ENCODE peak calls at places on chromosomes 2 and 18, in five cellular contexts. Y is endodermal cell, N is Panc1, B is stomach, I is tibial artery. X is an unnamed sample.

GRCh38 chr2:17877811-17878221 is 651 bp upstream of the KCNS3 start:
- DNase-seq in N (no peak), I (no peak), B (no peak), Y (peak), X (no peak)

GRCh38 chr2:222709191-222709891 is 37.9 kb downstream of the MOGAT1 start:
- DNase-seq in Y (peak), B (peak), N (peak), I (peak), X (peak)

GRCh38 chr2:17051558-17051957 is 385.9 kb upstream of the CYRIA start:
- DNase-seq in N (no peak), Y (no peak), B (no peak), I (no peak), X (no peak)

GRCh38 chr2:187915810-187916209 is 361.6 kb upstream of the TFPI start:
- DNase-seq in B (no peak), N (no peak), I (no peak), Y (no peak), X (no peak)

GRCh38 chr18:58263733-58264469 is 219.9 kb downstream of the NEDD4L start:
- DNase-seq in B (no peak), I (no peak), N (no peak), Y (no peak), X (no peak)

GRCh38 chr2:105118960-105119359 is 81.1 kb downstream of the MRPS9 start:
- DNase-seq in I (no peak), N (no peak), Y (peak), B (no peak), X (no peak)

GRCh38 chr2:188132385-188132784 is 159.3 kb upstream of the GULP1 start:
- DNase-seq in I (no peak), B (no peak), N (no peak), Y (no peak), X (no peak)

GRCh38 chr2:165640232-165640923 is 153.7 kb downstream of the GALNT3 start:
- DNase-seq in B (no peak), I (no peak), Y (no peak), N (no peak), X (no peak)

GRCh38 chr2:120436885-120437603 is 91.1 kb downstream of the INHBB start:
- DNase-seq in I (no peak), B (peak), N (peak), Y (peak), X (no peak)

GRCh38 chr18:13136689-13137040 is 81.9 kb upstream of the LDLRAD4 start:
- DNase-seq in N (no peak), I (no peak), Y (peak), B (no peak), X (no peak)

GRCh38 chr2:74756356-74756890 is 77.5 kb upstream of the HK2 start:
- DNase-seq in N (no peak), Y (no peak), I (no peak), B (no peak), X (no peak)

GRCh38 chr2:43942001-43942400 is 53.8 kb downstream of the LRPPRC start:
- DNase-seq in B (no peak), I (no peak), Y (no peak), N (no peak), X (no peak)

GRCh38 chr2:120677221-120677620 is 58.4 kb upstream of the GLI2 start:
- DNase-seq in B (no peak), N (no peak), Y (no peak), I (no peak), X (no peak)

GRCh38 chr2:10844083-10844482 is 31.5 kb upstream of the PDIA6 start:
- DNase-seq in B (peak), I (peak), Y (peak), N (no peak), X (no peak)

GRCh38 chr18:46429130-46429529 is 227.9 kb downstream of the LOXHD1 start:
- DNase-seq in I (no peak), N (no peak), Y (no peak), B (no peak), X (no peak)

GRCh38 chr18:904135-905090 is at the start of gene ADCYAP1:
- DNase-seq in I (no peak), Y (peak), N (no peak), B (no peak), X (no peak)

GRCh38 chr2:26585100-26585499 is 56.1 kb downstream of the CIB4 start:
- DNase-seq in N (no peak), B (no peak), I (peak), Y (no peak), X (peak)

GRCh38 chr2:85448840-85449588 is 30.5 kb downstream of the SH2D6 start:
- DNase-seq in I (no peak), B (no peak), N (no peak), Y (no peak), X (no peak)

GRCh38 chr2:102891261-102891660 is 129.4 kb downstream of the TMEM182 start:
- DNase-seq in B (no peak), N (no peak), I (no peak), Y (no peak), X (no peak)

GRCh38 chr2:53654364-53654763 is 113.2 kb upstream of the CHAC2 start:
- DNase-seq in N (no peak), Y (no peak), B (no peak), I (no peak), X (no peak)

GRCh38 chr2:231699006-231699405 is 9.3 kb upstream of the PTMA start:
- DNase-seq in I (no peak), N (no peak), Y (no peak), B (no peak), X (no peak)

GRCh38 chr2:66574701-66575624 is 140.0 kb downstream of the MEIS1 start:
- DNase-seq in N (no peak), Y (peak), B (no peak), I (peak), X (no peak)

GRCh38 chr18:37754141-37754540 is 188.5 kb upstream of the CELF4 start:
- DNase-seq in N (no peak), I (no peak), B (no peak), Y (no peak), X (no peak)

GRCh38 chr2:142131016-142131714 is at the start of gene LRP1B:
- DNase-seq in N (no peak), Y (peak), I (no peak), B (no peak), X (no peak)

GRCh38 chr2:18268400-18268799 is 292.1 kb downstream of the RDH14 start:
- DNase-seq in I (no peak), B (no peak), N (no peak), Y (no peak), X (no peak)

GRCh38 chr2:207474871-207475485 is 54.8 kb upstream of the CREB1 start:
- DNase-seq in N (no peak), B (no peak), I (no peak), Y (peak), X (no peak)

DNA sequence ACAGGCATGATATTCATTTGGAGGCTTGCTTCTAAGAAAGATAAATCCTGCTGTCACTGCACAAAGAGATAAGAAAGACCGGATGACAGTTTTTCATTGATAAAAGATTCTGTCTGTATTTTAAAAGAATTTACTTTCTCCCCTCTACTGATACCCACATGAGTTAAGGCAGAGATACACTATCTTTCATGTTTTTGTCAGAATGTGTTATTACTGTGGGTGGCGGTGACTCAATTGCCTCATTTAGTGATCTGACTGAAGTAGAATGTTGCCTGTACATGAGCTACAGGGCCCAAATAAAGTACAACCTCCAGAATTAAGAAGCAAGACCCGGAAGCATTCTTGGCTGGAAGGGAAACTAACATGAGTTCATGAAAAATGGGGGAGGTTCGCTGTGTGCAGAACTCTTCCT is 480.0 kb downstream of the SLC4A3 start:
- DNase-seq in N (no peak), I (no peak), B (no peak), Y (no peak), X (no peak)
- TF ChIP-seq CTCF in N (no peak), I (no peak), B (no peak), Y (no peak), X (no peak)

GRCh38 chr2:61885896-61886603 is 2.4 kb downstream of the CCT4 start:
- DNase-seq in B (no peak), Y (no peak), N (no peak), I (no peak), X (no peak)

GRCh38 chr2:61882850-61883249 is 5.6 kb downstream of the CCT4 start:
- DNase-seq in I (no peak), N (no peak), B (no peak), Y (no peak), X (no peak)

GRCh38 chr2:61889212-61889956 is 928 bp upstream of the CCT4 start:
- DNase-seq in Y (peak), B (peak), N (no peak), I (peak), X (no peak)

DNA sequence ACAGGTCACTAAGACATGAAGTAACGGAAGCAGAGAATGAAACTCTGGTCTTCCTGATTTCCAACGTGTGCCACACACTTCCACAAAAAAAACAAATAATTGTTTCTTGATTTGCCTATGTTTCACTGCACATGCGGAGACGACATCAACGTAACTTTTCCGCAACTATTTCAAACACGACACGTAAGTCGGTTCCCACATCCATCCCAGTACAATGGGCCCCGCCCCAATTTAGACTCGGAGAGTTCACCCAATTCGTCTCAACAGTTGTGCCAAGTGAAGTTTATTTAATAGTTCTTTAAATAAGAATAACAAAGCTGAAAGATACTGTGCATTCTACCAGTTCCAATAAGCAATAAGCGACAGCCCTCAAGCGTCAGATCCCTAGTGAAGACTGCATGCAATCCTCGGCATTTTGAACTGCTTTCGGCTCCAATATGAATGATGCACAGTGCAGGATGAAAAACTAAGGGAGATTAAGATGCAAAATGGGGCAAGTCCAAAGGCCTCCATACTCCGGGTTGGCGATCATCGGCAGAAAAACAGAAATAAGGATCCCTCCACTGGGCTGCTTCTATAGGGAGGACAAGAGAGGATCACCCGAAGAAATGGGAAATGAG is 662 bp downstream of the CCT4 start:
- DNase-seq in B (no peak), Y (no peak), I (no peak), N (no peak), X (no peak)
- TF ChIP-seq CTCF in B (no peak), Y (no peak), I (no peak), N (no peak), X (no peak)

GRCh38 chr2:32446362-32446761 is 89.5 kb downstream of the BIRC6 start:
- DNase-seq in N (no peak), I (no peak), B (no peak), Y (no peak), X (no peak)
- TF ChIP-seq CTCF in N (peak), I (no peak), B (no peak), Y (peak), X (no peak)

DNA sequence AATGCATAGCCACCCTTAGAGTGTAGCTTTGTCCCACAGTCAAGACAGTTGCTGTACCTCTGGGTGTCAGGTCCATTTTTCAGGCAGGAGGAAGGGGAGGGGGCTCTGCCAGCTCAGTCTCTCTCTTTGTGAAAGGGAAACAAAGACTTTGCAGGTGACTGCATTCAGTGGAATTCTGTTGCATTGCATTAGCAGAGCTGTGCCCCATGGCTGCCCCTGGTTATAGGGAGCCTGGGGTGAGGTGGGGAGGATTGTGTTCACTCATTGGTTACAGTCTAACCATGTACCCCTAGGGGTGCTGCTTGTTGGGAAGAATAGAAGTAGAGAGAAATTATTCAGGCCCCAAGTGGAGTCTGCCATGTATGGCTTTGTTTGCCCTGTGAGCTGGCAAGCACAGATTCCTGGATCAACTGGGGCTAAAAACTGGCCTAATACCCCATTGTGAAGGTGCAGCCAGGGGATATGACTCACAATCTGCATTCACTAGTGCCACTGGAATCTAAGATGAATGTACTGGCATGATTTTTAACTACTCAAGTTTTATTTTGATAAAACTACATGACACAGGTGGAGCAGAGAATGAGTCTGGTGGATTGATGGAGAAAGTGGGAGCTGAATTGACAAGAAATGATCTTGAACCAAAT is 118.4 kb downstream of the SH3BP4 start:
- DNase-seq in N (no peak), I (no peak), Y (peak), B (no peak), X (no peak)
- TF ChIP-seq CTCF in N (no peak), I (no peak), Y (no peak), B (no peak), X (no peak)

GRCh38 chr18:55338955-55339662 is 248.9 kb downstream of the TCF4 start:
- DNase-seq in N (no peak), B (no peak), I (no peak), Y (no peak), X (no peak)
- TF ChIP-seq CTCF in N (no peak), B (no peak), I (no peak), Y (peak), X (peak)